ENCODE peak calls at places on chromosomes 2 and 18, in six cellular contexts. H is NCI-H345; B is T-helper 1 cell; P is amygdala; X is naive thymus-derived CD4-positive, alpha-beta T cell; J is MCF 10A. N is an unnamed sample.
A peak's percentile ranks its signal among the peaks of the same experiment; 100 is the strongest.

GRCh38 chr2:217622205-217622621 is 380.6 kb downstream of the TNS1 start:
- DNase-seq in H (peak; percentile 68), B (no peak), P (no peak), X (no peak), J (no peak), N (no peak)

GRCh38 chr18:12027046-12027445 is 45.7 kb downstream of the IMPA2 start:
- DNase-seq in H (no peak), B (no peak), P (no peak), X (no peak), J (peak; percentile 68), N (no peak)

GRCh38 chr18:48800877-48801727 is 149.7 kb downstream of the SMAD7 start:
- DNase-seq in H (no peak), B (no peak), P (no peak), X (no peak), J (no peak), N (no peak)

GRCh38 chr18:158128-159036 is at the start of gene USP14:
- DNase-seq in H (peak; percentile 97), B (peak; percentile 97), P (peak; percentile 95), X (peak; percentile 95), J (peak; percentile 97), N (peak; percentile 98)

GRCh38 chr2:235520787-235521186 is 26.9 kb downstream of the AGAP1 start:
- DNase-seq in H (no peak), B (no peak), P (no peak), X (no peak), J (no peak), N (no peak)

GRCh38 chr18:46485675-46486200 is 171.3 kb downstream of the LOXHD1 start:
- DNase-seq in H (no peak), B (no peak), P (no peak), X (no peak), J (peak; percentile 27), N (no peak)

GRCh38 chr2:121804340-121804739 is 48.9 kb downstream of the TSN start:
- DNase-seq in H (peak; percentile 94), B (no peak), P (no peak), X (no peak), J (no peak), N (peak; percentile 53)

GRCh38 chr2:166127217-166128155 is at the start of gene SCN1A:
- DNase-seq in H (peak; percentile 62), B (no peak), P (peak; percentile 3), X (peak; percentile 27), J (peak; percentile 48), N (peak; percentile 64)

GRCh38 chr2:169819106-169819505 is 5.6 kb downstream of the METTL5 start:
- DNase-seq in H (no peak), B (no peak), P (no peak), X (no peak), J (peak; percentile 48), N (peak; percentile 80)

GRCh38 chr2:47695800-47696477 is 87.0 kb upstream of the MSH6 start:
- DNase-seq in H (no peak), B (no peak), P (no peak), X (no peak), J (no peak), N (no peak)

GRCh38 chr2:241768850-241769249 is 7.8 kb upstream of the GAL3ST2 start:
- DNase-seq in H (no peak), B (no peak), P (no peak), X (no peak), J (no peak), N (no peak)

GRCh38 chr18:29123706-29124530 is 947.0 kb upstream of the CDH2 start:
- DNase-seq in H (no peak), B (no peak), P (no peak), X (no peak), J (peak; percentile 5), N (peak; percentile 50)

GRCh38 chr2:74846481-74846880 is 12.6 kb downstream of the HK2 start:
- DNase-seq in H (no peak), B (no peak), P (no peak), X (no peak), J (no peak), N (no peak)

GRCh38 chr2:66095820-66096219 is 339.1 kb upstream of the MEIS1 start:
- DNase-seq in H (no peak), B (no peak), P (no peak), X (no peak), J (peak; percentile 3), N (no peak)

GRCh38 chr2:66343259-66343658 is 91.7 kb upstream of the MEIS1 start:
- DNase-seq in H (no peak), B (no peak), P (no peak), X (no peak), J (no peak), N (no peak)

GRCh38 chr2:46335404-46335965 is 38.3 kb downstream of the EPAS1 start:
- DNase-seq in H (no peak), B (no peak), P (peak; percentile 36), X (no peak), J (peak; percentile 56), N (peak; percentile 88)

GRCh38 chr2:157620956-157621355 is 7.7 kb downstream of the ACVR1C start:
- DNase-seq in H (no peak), B (no peak), P (no peak), X (no peak), J (no peak), N (no peak)

GRCh38 chr2:23555944-23556343 is 171.0 kb downstream of the KLHL29 start:
- DNase-seq in H (peak; percentile 36), B (no peak), P (no peak), X (no peak), J (no peak), N (no peak)

GRCh38 chr2:207692206-207693065 is 19.0 kb upstream of the CCNYL1 start:
- DNase-seq in H (peak; percentile 20), B (peak; percentile 50), P (no peak), X (peak; percentile 35), J (peak; percentile 51), N (peak; percentile 61)

GRCh38 chr2:240959214-240959940 is 39.0 kb upstream of the SNED1 start:
- DNase-seq in H (no peak), B (no peak), P (no peak), X (no peak), J (no peak), N (no peak)

GRCh38 chr2:33107690-33108482 is 161.1 kb downstream of the LTBP1 start:
- DNase-seq in H (no peak), B (no peak), P (no peak), X (no peak), J (no peak), N (no peak)

GRCh38 chr18:72261562-72261961 is 282.6 kb downstream of the CBLN2 start:
- DNase-seq in H (no peak), B (no peak), P (no peak), X (no peak), J (no peak), N (no peak)

GRCh38 chr2:172409042-172409441 is 18.3 kb upstream of the ITGA6 start:
- DNase-seq in H (no peak), B (no peak), P (no peak), X (no peak), J (no peak), N (peak; percentile 85)

GRCh38 chr2:44275915-44276279 is 617 bp downstream of the SLC3A1 start:
- DNase-seq in H (peak; percentile 13), B (no peak), P (no peak), X (no peak), J (no peak), N (no peak)

N was measured in endothelial cell of umbilical vein.